ENCODE peak calls at places on chromosomes 11 and 22, in seven cellular contexts. G, Y, T, M, F, W and D are unnamed samples.

GRCh38 chr11:18696638-18697225 is 1.8 kb upstream of the TMEM86A start:
- DNase-seq in G (peak; percentile 43), Y (no peak), T (no peak), M (no peak), F (no peak), W (no peak), D (no peak)

GRCh38 chr11:67996622-67997459 is 7.1 kb downstream of the UNC93B1 start:
- DNase-seq in G (peak; percentile 36), Y (no peak), T (no peak), M (no peak), F (no peak), W (no peak), D (no peak)

GRCh38 chr22:45531944-45532631 is 29.4 kb downstream of the FBLN1 start:
- DNase-seq in G (no peak), Y (no peak), T (no peak), M (peak; percentile 23), F (no peak), W (no peak), D (no peak)

GRCh38 chr22:42041784-42042183 is 28.8 kb downstream of the NAGA start:
- DNase-seq in G (no peak), Y (no peak), T (no peak), M (no peak), F (no peak), W (no peak), D (no peak)

GRCh38 chr22:24876700-24877099 is 69.8 kb downstream of the LHFPL7 start:
- DNase-seq in G (no peak), Y (no peak), T (no peak), M (no peak), F (no peak), W (no peak), D (no peak)

GRCh38 chr11:108324587-108324986 is 101.7 kb downstream of the ATM start:
- DNase-seq in G (peak; percentile 53), Y (no peak), T (no peak), M (no peak), F (no peak), W (no peak), D (no peak)

GRCh38 chr11:73746701-73747100 is 14.2 kb downstream of the RAB6A start:
- DNase-seq in G (no peak), Y (no peak), T (no peak), M (no peak), F (no peak), W (no peak), D (no peak)

GRCh38 chr22:28094831-28095230 is 175.8 kb upstream of the PITPNB start:
- DNase-seq in G (no peak), Y (no peak), T (no peak), M (peak; percentile 71), F (no peak), W (no peak), D (no peak)

GRCh38 chr22:46626356-46626755 is 6.2 kb downstream of the GRAMD4 start:
- DNase-seq in G (no peak), Y (no peak), T (no peak), M (no peak), F (no peak), W (no peak), D (no peak)

GRCh38 chr11:81658722-81659121 is 1074.9 kb downstream of the FAM181B start:
- DNase-seq in G (peak; percentile 9), Y (no peak), T (no peak), M (peak; percentile 20), F (no peak), W (no peak), D (no peak)

GRCh38 chr22:46549565-46549840 is 12.1 kb upstream of the CELSR1 start:
- DNase-seq in G (no peak), Y (no peak), T (no peak), M (no peak), F (no peak), W (no peak), D (no peak)

GRCh38 chr11:63880031-63880841 is 36.7 kb downstream of the RCOR2 start:
- DNase-seq in G (peak; percentile 63), Y (no peak), T (no peak), M (no peak), F (no peak), W (no peak), D (no peak)

GRCh38 chr22:18024276-18024939 is at the start of gene MICAL3:
- DNase-seq in G (peak; percentile 68), Y (peak; percentile 25), T (peak; percentile 21), M (peak; percentile 71), F (peak; percentile 77), W (no peak), D (no peak)

GRCh38 chr11:20109731-20110445 is 50.4 kb downstream of the DBX1 start:
- DNase-seq in G (no peak), Y (no peak), T (no peak), M (no peak), F (no peak), W (no peak), D (no peak)

GRCh38 chr11:100887659-100888058 is 200.6 kb downstream of the ARHGAP42 start:
- DNase-seq in G (no peak), Y (no peak), T (no peak), M (no peak), F (no peak), W (no peak), D (no peak)

GRCh38 chr22:42202669-42203068 is 67.8 kb downstream of the TCF20 start:
- DNase-seq in G (peak; percentile 12), Y (peak; percentile 6), T (peak; percentile 8), M (no peak), F (peak; percentile 68), W (no peak), D (no peak)

GRCh38 chr11:10581481-10582019 is 13.1 kb upstream of the LYVE1 start:
- DNase-seq in G (no peak), Y (no peak), T (no peak), M (no peak), F (no peak), W (no peak), D (peak; percentile 32)

GRCh38 chr22:33404723-33405122 is 346.5 kb upstream of the SYN3 start:
- DNase-seq in G (no peak), Y (peak; percentile 53), T (no peak), M (no peak), F (no peak), W (no peak), D (no peak)